ENCODE peak calls at places on chromosomes 4 and X, in eight cellular contexts. O is neural progenitor cell; G is GM04504; N is cardiac muscle cell; K is stimulated activated CD4-positive, alpha-beta T cell treated with anti-CD3 and anti-CD28 coated beads, Interleukin-4, amount 100 ng/mL, for 24 hours; Y is T47D; E is HEK293T; U is CD4-positive, alpha-beta T cell. D is an unnamed sample.

GRCh38 chrX:104284407-104285000 is 29.8 kb upstream of the ESX1 start:
- DNase-seq in O (no peak), G (peak; percentile 1), N (no peak), K (no peak), Y (no peak), E (peak; percentile 36), U (no peak), D (no peak)

GRCh38 chr4:159476886-159477285 is 374.0 kb downstream of the RAPGEF2 start:
- DNase-seq in O (no peak), G (no peak), N (no peak), K (no peak), Y (no peak), E (no peak), U (no peak), D (no peak)

GRCh38 chr4:179116581-179116980 is 1674.3 kb upstream of the AGA start:
- DNase-seq in O (no peak), G (no peak), N (no peak), K (no peak), Y (no peak), E (no peak), U (no peak), D (no peak)

GRCh38 chrX:69117876-69118526 is 47.3 kb downstream of the PJA1 start:
- DNase-seq in O (no peak), G (no peak), N (no peak), K (no peak), Y (no peak), E (no peak), U (no peak), D (no peak)

GRCh38 chrX:2220829-2221567 is 279.8 kb downstream of the DHRSX start:
- DNase-seq in O (no peak), G (no peak), N (no peak), K (no peak), Y (no peak), E (no peak), U (no peak), D (no peak)

GRCh38 chr4:100311181-100311580 is 120.9 kb upstream of the DDIT4L start:
- DNase-seq in O (peak; percentile 7), G (no peak), N (no peak), K (no peak), Y (peak; percentile 58), E (peak; percentile 9), U (no peak), D (no peak)

GRCh38 chrX:116009871-116010710 is 160.5 kb upstream of the AGTR2 start:
- DNase-seq in O (no peak), G (no peak), N (peak; percentile 51), K (no peak), Y (peak; percentile 1), E (no peak), U (no peak), D (no peak)

GRCh38 chr4:5785806-5786680 is 75.0 kb downstream of the EVC start:
- DNase-seq in O (no peak), G (peak; percentile 43), N (no peak), K (no peak), Y (no peak), E (no peak), U (no peak), D (no peak)

GRCh38 chrX:118726887-118727685 is at the start of gene IL13RA1:
- DNase-seq in O (peak; percentile 96), G (peak; percentile 69), N (peak; percentile 92), K (peak; percentile 3), Y (peak; percentile 88), E (peak; percentile 91), U (no peak), D (peak; percentile 32)

GRCh38 chr4:185359767-185360446 is 35.8 kb downstream of the LRP2BP start:
- DNase-seq in O (no peak), G (no peak), N (no peak), K (no peak), Y (no peak), E (no peak), U (no peak), D (no peak)

GRCh38 chr4:116588783-116589182 is 496.6 kb downstream of the TRAM1L1 start:
- DNase-seq in O (no peak), G (no peak), N (no peak), K (no peak), Y (no peak), E (no peak), U (no peak), D (no peak)

GRCh38 chrX:20252392-20253231 is 14.1 kb downstream of the RPS6KA3 start:
- DNase-seq in O (peak; percentile 33), G (no peak), N (peak; percentile 37), K (peak; percentile 74), Y (peak; percentile 71), E (peak; percentile 65), U (peak; percentile 69), D (no peak)

GRCh38 chr4:26183017-26183416 is 137.8 kb upstream of the RBPJ start:
- DNase-seq in O (no peak), G (no peak), N (no peak), K (no peak), Y (no peak), E (no peak), U (no peak), D (no peak)

GRCh38 chrX:68732906-68733493 is 85.5 kb downstream of the STARD8 start:
- DNase-seq in O (peak; percentile 76), G (peak; percentile 21), N (peak; percentile 62), K (peak; percentile 53), Y (peak; percentile 52), E (peak; percentile 82), U (peak; percentile 24), D (peak; percentile 32)

GRCh38 chr4:6907658-6908191 is 1.9 kb upstream of the TBC1D14 start:
- DNase-seq in O (peak; percentile 77), G (no peak), N (peak; percentile 59), K (no peak), Y (peak; percentile 66), E (peak; percentile 41), U (no peak), D (no peak)

GRCh38 chr4:127012549-127012948 is 620.2 kb upstream of the INTU start:
- DNase-seq in O (no peak), G (peak; percentile 11), N (no peak), K (no peak), Y (no peak), E (no peak), U (no peak), D (no peak)

GRCh38 chr4:123397276-123398150 is 918 bp downstream of the SPRY1 start:
- DNase-seq in O (peak; percentile 88), G (no peak), N (peak; percentile 73), K (peak; percentile 25), Y (peak; percentile 82), E (peak; percentile 55), U (peak; percentile 10), D (no peak)

GRCh38 chr4:77564231-77564630 is 41.4 kb upstream of the CXCL13 start:
- DNase-seq in O (no peak), G (no peak), N (no peak), K (no peak), Y (peak; percentile 85), E (no peak), U (no peak), D (no peak)

GRCh38 chrX:4579480-4579879 is 866.0 kb upstream of the PRKX start:
- DNase-seq in O (no peak), G (no peak), N (no peak), K (no peak), Y (no peak), E (no peak), U (no peak), D (no peak)